ENCODE peak calls at places on chromosomes 12 and 14, in ten cellular contexts. D is H54; F is ovary; H is CD8-positive, alpha-beta memory T cell; I is GM03348; E is activated CD4-positive, alpha-beta T cell treated with anti-CD3 and anti-CD28 coated beads, Interleukin-2, amount 10 ng/mL, durations not matched to agents 7 days and 5 days; V is RPMI8226; S is DND-41; M is stimulated activated CD4-positive, alpha-beta T cell treated with anti-CD3 and anti-CD28 coated beads, Interleukin-15, amount 100 ng/mL, for 24 hours; U is fibroblast of the aortic adventitia. X is an unnamed sample.

GRCh38 chr12:101045486-101046474 is 164.3 kb downstream of the SLC5A8 start:
- DNase-seq in D (no peak), F (peak), H (no peak), I (no peak), E (no peak), V (no peak), S (no peak), M (no peak), U (peak), X (no peak)

GRCh38 chr14:34038358-34039057 is 87.6 kb upstream of the EGLN3 start:
- DNase-seq in D (no peak), F (no peak), H (no peak), I (no peak), E (no peak), V (no peak), S (no peak), M (no peak), U (no peak), X (no peak)

GRCh38 chr12:26678697-26679660 is 154.0 kb downstream of the ITPR2 start:
- DNase-seq in D (peak), F (no peak), H (no peak), I (peak), E (no peak), V (no peak), S (no peak), M (no peak), U (peak), X (no peak)

GRCh38 chr12:51222461-51222860 is 4.6 kb upstream of the POU6F1 start:
- DNase-seq in D (no peak), F (no peak), H (no peak), I (no peak), E (no peak), V (no peak), S (no peak), M (no peak), U (no peak), X (no peak)

GRCh38 chr12:108237272-108237671 is 101.8 kb downstream of the CMKLR1 start:
- DNase-seq in D (no peak), F (no peak), H (no peak), I (no peak), E (no peak), V (peak), S (no peak), M (no peak), U (no peak), X (no peak)

GRCh38 chr12:30437044-30437443 is 258.6 kb downstream of the IPO8 start:
- DNase-seq in D (no peak), F (no peak), H (no peak), I (no peak), E (no peak), V (no peak), S (no peak), M (no peak), U (no peak), X (no peak)

GRCh38 chr14:75662966-75663365 is 1.9 kb downstream of the TTLL5 start:
- DNase-seq in D (no peak), F (no peak), H (no peak), I (no peak), E (no peak), V (no peak), S (no peak), M (no peak), U (no peak), X (no peak)

GRCh38 chr14:105398726-105399440 is 545 bp downstream of the TEX22 start:
- DNase-seq in D (no peak), F (peak), H (no peak), I (no peak), E (peak), V (peak), S (peak), M (peak), U (no peak), X (no peak)

GRCh38 chr14:97713023-97713422 is 915.8 kb downstream of the VRK1 start:
- DNase-seq in D (no peak), F (no peak), H (no peak), I (no peak), E (no peak), V (no peak), S (no peak), M (peak), U (peak), X (no peak)

GRCh38 chr12:52050116-52050770 is 999 bp upstream of the NR4A1 start:
- DNase-seq in D (no peak), F (peak), H (no peak), I (no peak), E (no peak), V (peak), S (no peak), M (no peak), U (peak), X (no peak)

GRCh38 chr14:104331871-104332605 is 193.7 kb downstream of the KIF26A start:
- DNase-seq in D (no peak), F (no peak), H (no peak), I (no peak), E (no peak), V (peak), S (no peak), M (no peak), U (no peak), X (no peak)

GRCh38 chr12:57627504-57628279 is 5.3 kb downstream of the B4GALNT1 start:
- DNase-seq in D (no peak), F (peak), H (no peak), I (no peak), E (peak), V (no peak), S (no peak), M (peak), U (no peak), X (no peak)

GRCh38 chr14:75884198-75884611 is 97.6 kb downstream of the TGFB3 start:
- DNase-seq in D (no peak), F (no peak), H (no peak), I (peak), E (no peak), V (no peak), S (no peak), M (no peak), U (peak), X (no peak)

GRCh38 chr14:65637780-65638179 is 225.2 kb downstream of the FUT8 start:
- DNase-seq in D (no peak), F (no peak), H (no peak), I (no peak), E (peak), V (no peak), S (peak), M (peak), U (no peak), X (no peak)

GRCh38 chr12:120119395-120119973 is 2.9 kb upstream of the RAB35 start:
- DNase-seq in D (no peak), F (no peak), H (no peak), I (peak), E (no peak), V (no peak), S (no peak), M (peak), U (peak), X (peak)

GRCh38 chr12:56763753-56764657 is 881 bp downstream of the HSD17B6 start:
- DNase-seq in D (no peak), F (no peak), H (no peak), I (peak), E (no peak), V (no peak), S (no peak), M (no peak), U (peak), X (no peak)

GRCh38 chr12:63862187-63863107 is 17.9 kb downstream of the SRGAP1 start:
- DNase-seq in D (peak), F (no peak), H (no peak), I (peak), E (no peak), V (no peak), S (no peak), M (no peak), U (no peak), X (no peak)

X was measured in SIG-M5.